ENCODE peak calls at places on chromosomes 12 and 14, in eight cellular contexts. H is endodermal cell, F is fibroblast of lung, C is GM23248, T is endothelial cell of umbilical vein, L is Karpas-422, G is tibial nerve, Q is PC-3. B is an unnamed sample.

GRCh38 chr14:74843653-74844052 is 32.3 kb downstream of the PROX2 start:
- DNase-seq in L (no peak), T (no peak), F (peak; percentile 36), Q (no peak), H (no peak), C (peak; percentile 74), G (no peak), B (no peak)

GRCh38 chr12:110355080-110355479 is 48.4 kb downstream of the ANAPC7 start:
- DNase-seq in C (peak; percentile 44), F (no peak), H (peak; percentile 87), T (no peak), Q (peak; percentile 47), L (peak; percentile 74), G (no peak), B (no peak)

GRCh38 chr12:105935106-105935505 is 203.6 kb downstream of the NUAK1 start:
- DNase-seq in C (peak; percentile 49), G (no peak), T (no peak), Q (peak; percentile 30), F (no peak), L (no peak), H (no peak), B (no peak)

GRCh38 chr14:39581474-39581873 is 149.2 kb upstream of the FBXO33 start:
- DNase-seq in T (no peak), F (no peak), Q (peak; percentile 21), L (peak; percentile 65), C (peak; percentile 11), H (no peak), G (no peak), B (no peak)

GRCh38 chr12:99054601-99055128 is 409.6 kb downstream of the APAF1 start:
- DNase-seq in L (no peak), F (no peak), C (no peak), T (no peak), Q (peak; percentile 24), G (no peak), H (no peak), B (no peak)

GRCh38 chr14:104932676-104933631 is 8.3 kb downstream of the PLD4 start:
- DNase-seq in H (peak; percentile 93), F (peak; percentile 79), G (peak; percentile 74), Q (peak; percentile 93), L (peak; percentile 94), T (peak; percentile 60), C (peak; percentile 91), B (peak; percentile 93)

GRCh38 chr14:84643438-84643837 is 886.5 kb upstream of the FLRT2 start:
- DNase-seq in C (no peak), T (no peak), L (no peak), H (no peak), F (no peak), G (no peak), Q (peak; percentile 66), B (no peak)

GRCh38 chr14:102568115-102568614 is 24.3 kb upstream of the RCOR1 start:
- DNase-seq in F (no peak), T (no peak), Q (peak; percentile 78), H (peak; percentile 89), G (no peak), L (peak; percentile 76), C (no peak), B (no peak)

GRCh38 chr14:85093631-85094330 is 436.2 kb upstream of the FLRT2 start:
- DNase-seq in C (peak; percentile 58), H (no peak), G (no peak), L (no peak), Q (no peak), T (no peak), F (peak; percentile 57), B (no peak)

GRCh38 chr12:57239587-57240068 is 10.1 kb downstream of the SHMT2 start:
- DNase-seq in Q (no peak), H (peak; percentile 72), F (peak; percentile 23), L (peak; percentile 65), T (no peak), C (peak; percentile 46), G (no peak), B (no peak)

GRCh38 chr12:113932411-113933196 is 33.5 kb downstream of the RBM19 start:
- DNase-seq in L (no peak), F (peak; percentile 52), C (peak; percentile 14), G (no peak), H (peak; percentile 66), Q (no peak), T (peak; percentile 21), B (no peak)

GRCh38 chr14:99735189-99736135 is 51.4 kb downstream of the CYP46A1 start:
- DNase-seq in Q (no peak), L (no peak), G (peak; percentile 7), H (peak; percentile 43), F (no peak), C (no peak), T (no peak), B (no peak)

GRCh38 chr12:85424581-85425348 is 144.7 kb downstream of the ALX1 start:
- DNase-seq in C (peak; percentile 64), F (peak; percentile 25), L (peak; percentile 68), H (peak; percentile 81), Q (peak; percentile 66), T (peak; percentile 31), G (no peak), B (no peak)

GRCh38 chr12:81401241-81401640 is 323.4 kb downstream of the ACSS3 start:
- DNase-seq in C (no peak), G (no peak), L (no peak), Q (no peak), H (no peak), F (no peak), T (no peak), B (no peak)

GRCh38 chr12:106901276-106901675 is 54.4 kb upstream of the TMEM263 start:
- DNase-seq in G (no peak), H (no peak), T (no peak), C (peak; percentile 44), Q (no peak), L (no peak), F (no peak), B (no peak)

GRCh38 chr14:61320806-61321384 is 484 bp upstream of the PRKCH start:
- DNase-seq in F (no peak), H (no peak), L (no peak), C (no peak), T (peak; percentile 64), Q (peak; percentile 74), G (no peak), B (no peak)

GRCh38 chr14:61421212-61421923 is 100.0 kb downstream of the PRKCH start:
- DNase-seq in F (peak; percentile 15), G (no peak), H (peak; percentile 22), T (no peak), Q (no peak), L (no peak), C (no peak), B (no peak)

GRCh38 chr12:51219345-51219744 is 1.5 kb upstream of the POU6F1 start:
- DNase-seq in C (no peak), T (no peak), G (no peak), Q (no peak), F (no peak), H (no peak), L (no peak), B (no peak)

GRCh38 chr12:51217968-51218606 is at the start of gene POU6F1:
- DNase-seq in F (peak; percentile 81), G (peak; percentile 37), L (peak; percentile 91), Q (peak; percentile 49), H (peak; percentile 94), T (peak; percentile 85), C (peak; percentile 91), B (peak; percentile 93)

GRCh38 chr12:51217133-51217967 is 512 bp downstream of the POU6F1 start:
- DNase-seq in F (no peak), G (peak; percentile 37), H (peak; percentile 89), L (peak; percentile 65), Q (no peak), C (peak; percentile 64), T (peak; percentile 36), B (peak; percentile 94)

GRCh38 chr12:51216652-51217051 is 1.2 kb downstream of the POU6F1 start:
- DNase-seq in H (no peak), C (no peak), L (no peak), T (no peak), Q (no peak), F (no peak), G (no peak), B (no peak)

GRCh38 chr12:51218607-51219161 is 822 bp upstream of the POU6F1 start:
- DNase-seq in G (no peak), Q (no peak), H (peak; percentile 83), T (peak; percentile 47), C (no peak), L (no peak), F (no peak), B (no peak)
- H3K27ac ChIP-seq in G (peak overlapping the region; percentile 90), Q (no peak overlapping the region), H (peak overlapping the region; percentile 38), T (peak overlapping the region; percentile 70), C (peak overlapping the region; percentile 28), L (no peak overlapping the region), F (peak overlapping the region; percentile 81), B (peak overlapping the region; percentile 99)

GRCh38 chr12:48822139-48822538 is 3.8 kb downstream of the CACNB3 start:
- DNase-seq in H (no peak), C (no peak), Q (no peak), L (no peak), F (no peak), T (no peak), G (no peak), B (no peak)
- H3K27ac ChIP-seq in H (no peak overlapping the region), C (no peak overlapping the region), Q (no peak overlapping the region), L (no peak overlapping the region), F (no peak overlapping the region), T (no peak overlapping the region), G (no peak overlapping the region), B (no peak overlapping the region)

DNA sequence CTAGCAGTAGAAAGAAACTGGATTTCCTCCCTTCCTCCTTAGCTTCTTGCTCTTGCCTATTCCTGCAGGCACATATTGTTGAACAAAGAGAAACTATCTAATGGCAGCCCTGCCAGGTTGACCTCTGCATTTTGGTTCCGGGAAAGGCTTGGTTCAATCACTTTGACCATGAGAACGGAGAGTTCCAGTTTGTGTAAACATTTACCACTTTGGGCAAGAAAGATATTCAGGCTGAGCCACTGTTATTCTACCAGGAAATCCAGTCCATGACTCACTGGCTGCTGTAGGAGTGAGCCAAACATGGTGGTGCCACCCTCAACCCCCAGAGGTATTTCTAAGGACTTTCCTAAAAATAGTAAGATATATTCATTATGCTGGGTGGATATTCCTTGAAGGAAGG is 242.2 kb upstream of the OR4E1 start:
- DNase-seq in Q (peak; percentile 81), T (peak; percentile 91), H (no peak), G (no peak), C (no peak), L (no peak), F (peak; percentile 11), B (no peak)
- H3K27ac ChIP-seq in Q (peak overlapping the region; percentile 79), T (peak overlapping the region; percentile 86), H (no peak overlapping the region), G (no peak overlapping the region), C (no peak overlapping the region), L (no peak overlapping the region), F (no peak overlapping the region), B (no peak overlapping the region)

GRCh38 chr14:33647385-33647786 is 303.5 kb downstream of the EGLN3 start:
- DNase-seq in C (peak; percentile 96), Q (peak; percentile 96), F (peak; percentile 96), L (no peak), H (no peak), T (peak; percentile 85), G (no peak), B (no peak)

GRCh38 chr14:33642641-33643342 is 308.1 kb downstream of the EGLN3 start:
- DNase-seq in F (no peak), L (no peak), G (no peak), Q (no peak), T (no peak), H (no peak), C (peak; percentile 34), B (no peak)

GRCh38 chr14:33646692-33647260 is 304.1 kb downstream of the EGLN3 start:
- DNase-seq in H (no peak), T (peak; percentile 25), F (peak; percentile 49), Q (peak; percentile 74), L (no peak), C (peak; percentile 72), G (no peak), B (no peak)

GRCh38 chr14:33642080-33642479 is 308.8 kb downstream of the EGLN3 start:
- DNase-seq in T (no peak), C (no peak), G (no peak), Q (no peak), H (peak; percentile 47), F (no peak), L (no peak), B (no peak)

GRCh38 chr14:33643782-33644181 is 307.1 kb downstream of the EGLN3 start:
- DNase-seq in H (no peak), Q (no peak), T (no peak), L (no peak), C (no peak), G (no peak), F (no peak), B (no peak)
- H3K27ac ChIP-seq in H (peak overlapping the region; percentile 91), Q (no peak overlapping the region), T (no peak overlapping the region), L (no peak overlapping the region), C (no peak overlapping the region), G (no peak overlapping the region), F (no peak overlapping the region), B (no peak overlapping the region)